ENCODE peak calls at places on chromosomes 7 and 10, in four cellular contexts. One of them, this sample, is unnamed.

GRCh38 chr10:132977076-132977475 is 34.7 kb upstream of the CFAP46 start:
- DNase-seq in GM12891: no peak
- DNase-seq in GM12878: no peak
- DNase-seq in K562: no peak
- DNase-seq in this sample: no peak

GRCh38 chr7:91265693-91266066 is 1.4 kb downstream of the FZD1 start:
- DNase-seq in GM12891: no peak
- DNase-seq in GM12878: no peak
- DNase-seq in K562: no peak
- DNase-seq in this sample: no peak

GRCh38 chr10:108556176-108556575 is 1367.1 kb downstream of the XPNPEP1 start:
- DNase-seq in GM12891: no peak
- DNase-seq in K562: no peak
- DNase-seq in GM12878: no peak
- DNase-seq in this sample: no peak

GRCh38 chr10:113056468-113057021 is 106.5 kb downstream of the TCF7L2 start:
- DNase-seq in K562: no peak
- DNase-seq in GM12878: no peak
- DNase-seq in GM12891: no peak
- DNase-seq in this sample: no peak

GRCh38 chr7:67343566-67343965 is 346.9 kb downstream of the TYW1 start:
- DNase-seq in GM12891: no peak
- DNase-seq in GM12878: no peak
- DNase-seq in K562: peak
- DNase-seq in this sample: no peak

GRCh38 chr10:130847170-130847569 is 464.4 kb downstream of the TCERG1L start:
- DNase-seq in GM12891: no peak
- DNase-seq in K562: no peak
- DNase-seq in GM12878: no peak
- DNase-seq in this sample: no peak

GRCh38 chr7:40990841-40991240 is 712.0 kb downstream of the INHBA start:
- DNase-seq in GM12878: no peak
- DNase-seq in GM12891: no peak
- DNase-seq in K562: no peak
- DNase-seq in this sample: no peak

GRCh38 chr7:127589901-127590300 is 1.7 kb downstream of the ARF5 start:
- DNase-seq in GM12891: no peak
- DNase-seq in GM12878: no peak
- DNase-seq in K562: no peak
- DNase-seq in this sample: no peak

GRCh38 chr10:88222878-88223277 is 359.5 kb downstream of the PTEN start:
- DNase-seq in GM12878: no peak
- DNase-seq in K562: no peak
- DNase-seq in GM12891: no peak
- DNase-seq in this sample: no peak

GRCh38 chr10:436911-437665 is 252.4 kb downstream of the DIP2C start:
- DNase-seq in GM12891: no peak
- DNase-seq in K562: no peak
- DNase-seq in GM12878: no peak
- DNase-seq in this sample: no peak

GRCh38 chr7:37265006-37265405 is 183.7 kb downstream of the ELMO1 start:
- DNase-seq in K562: no peak
- DNase-seq in GM12878: no peak
- DNase-seq in GM12891: no peak
- DNase-seq in this sample: no peak

GRCh38 chr10:102670871-102671434 is 26.7 kb downstream of the TRIM8 start:
- DNase-seq in GM12891: no peak
- DNase-seq in K562: peak
- DNase-seq in GM12878: no peak
- DNase-seq in this sample: no peak

GRCh38 chr10:24136070-24136469 is 72.9 kb upstream of the KIAA1217 start:
- DNase-seq in GM12891: no peak
- DNase-seq in K562: no peak
- DNase-seq in GM12878: no peak
- DNase-seq in this sample: no peak

GRCh38 chr7:45000096-45001032 is at the start of gene CCM2:
- DNase-seq in GM12891: no peak
- DNase-seq in GM12878: no peak
- DNase-seq in K562: no peak
- DNase-seq in this sample: peak

GRCh38 chr10:110852255-110852896 is 19.4 kb upstream of the PDCD4 start:
- DNase-seq in GM12878: no peak
- DNase-seq in K562: no peak
- DNase-seq in GM12891: no peak
- DNase-seq in this sample: no peak

GRCh38 chr7:102169651-102170416 is 116.8 kb upstream of the SH2B2 start:
- DNase-seq in GM12878: no peak
- DNase-seq in GM12891: no peak
- DNase-seq in K562: no peak
- DNase-seq in this sample: no peak

GRCh38 chr10:18687706-18688105 is 28.5 kb downstream of the ARL5B start:
- DNase-seq in GM12891: no peak
- DNase-seq in GM12878: no peak
- DNase-seq in K562: no peak
- DNase-seq in this sample: no peak

GRCh38 chr10:123527122-123527521 is 139.0 kb upstream of the GPR26 start:
- DNase-seq in K562: no peak
- DNase-seq in GM12878: no peak
- DNase-seq in GM12891: no peak
- DNase-seq in this sample: no peak

GRCh38 chr10:114301177-114301576 is 62.1 kb downstream of the VWA2 start:
- DNase-seq in K562: peak
- DNase-seq in GM12878: no peak
- DNase-seq in GM12891: no peak
- DNase-seq in this sample: no peak

GRCh38 chr10:8043569-8044306 is 10.8 kb upstream of the GATA3 start:
- DNase-seq in GM12878: no peak
- DNase-seq in GM12891: no peak
- DNase-seq in K562: no peak
- DNase-seq in this sample: no peak

GRCh38 chr10:89580243-89580642 is 44.8 kb upstream of the SLC16A12 start:
- DNase-seq in K562: no peak
- DNase-seq in GM12891: no peak
- DNase-seq in GM12878: no peak
- DNase-seq in this sample: no peak

GRCh38 chr7:143376396-143376795 is 4.7 kb upstream of the ZYX start:
- DNase-seq in GM12878: no peak
- DNase-seq in K562: no peak
- DNase-seq in GM12891: no peak
- DNase-seq in this sample: no peak

GRCh38 chr7:113710310-113711106 is 208.3 kb downstream of the PPP1R3A start:
- DNase-seq in K562: peak
- DNase-seq in GM12878: peak
- DNase-seq in GM12891: peak
- DNase-seq in this sample: peak

GRCh38 chr7:53094191-53094590 is 58.8 kb downstream of the POM121L12 start:
- DNase-seq in GM12878: no peak
- DNase-seq in K562: no peak
- DNase-seq in GM12891: no peak
- DNase-seq in this sample: no peak

GRCh38 chr7:130732980-130733865 is 784 bp downstream of the KLF14 start:
- DNase-seq in K562: peak
- DNase-seq in GM12891: no peak
- DNase-seq in GM12878: no peak
- DNase-seq in this sample: no peak

GRCh38 chr10:22600516-22600915 is 113.9 kb downstream of the PIP4K2A start:
- DNase-seq in GM12878: no peak
- DNase-seq in GM12891: no peak
- DNase-seq in K562: no peak
- DNase-seq in this sample: no peak

GRCh38 chr10:28730031-28730778 is 52.9 kb downstream of the BAMBI start:
- DNase-seq in GM12878: no peak
- DNase-seq in K562: no peak
- DNase-seq in GM12891: no peak
- DNase-seq in this sample: no peak

GRCh38 chr7:2539031-2540028 is 16.0 kb downstream of the BRAT1 start:
- DNase-seq in K562: no peak
- DNase-seq in GM12891: no peak
- DNase-seq in GM12878: no peak
- DNase-seq in this sample: no peak

GRCh38 chr10:130359711-130360110 is 223.5 kb downstream of the GLRX3 start:
- DNase-seq in K562: no peak
- DNase-seq in GM12891: no peak
- DNase-seq in GM12878: no peak
- DNase-seq in this sample: no peak

GRCh38 chr10:34580643-34581042 is 234.5 kb downstream of the PARD3 start:
- DNase-seq in K562: no peak
- DNase-seq in GM12891: no peak
- DNase-seq in GM12878: no peak
- DNase-seq in this sample: no peak
- TF ChIP-seq POLR2AphosphoS5 in K562: no peak
- TF ChIP-seq POLR2AphosphoS5 in GM12891: no peak
- TF ChIP-seq POLR2AphosphoS5 in GM12878: no peak
- TF ChIP-seq POLR2AphosphoS5 in this sample: no peak

GRCh38 chr10:122164028-122164601 is 107.0 kb upstream of the BTBD16 start:
- DNase-seq in GM12891: no peak
- DNase-seq in GM12878: no peak
- DNase-seq in K562: no peak
- DNase-seq in this sample: no peak

GRCh38 chr10:122163182-122164027 is 107.7 kb upstream of the BTBD16 start:
- DNase-seq in GM12878: no peak
- DNase-seq in GM12891: no peak
- DNase-seq in K562: no peak
- DNase-seq in this sample: no peak

GRCh38 chr10:122165492-122165832 is 105.6 kb upstream of the BTBD16 start:
- DNase-seq in GM12891: no peak
- DNase-seq in GM12878: no peak
- DNase-seq in K562: no peak
- DNase-seq in this sample: no peak

GRCh38 chr10:122165914-122166313 is 105.2 kb upstream of the BTBD16 start:
- DNase-seq in GM12891: no peak
- DNase-seq in K562: no peak
- DNase-seq in GM12878: no peak
- DNase-seq in this sample: no peak

GRCh38 chr10:122164815-122165491 is 106.1 kb upstream of the BTBD16 start:
- DNase-seq in GM12878: no peak
- DNase-seq in GM12891: no peak
- DNase-seq in K562: no peak
- DNase-seq in this sample: no peak
- TF ChIP-seq SPI1 in GM12878: no peak
- TF ChIP-seq SPI1 in GM12891: no peak
- TF ChIP-seq SPI1 in K562: no peak
- TF ChIP-seq SPI1 in this sample: no peak

GRCh38 chr7:7177044-7177517 is 5.3 kb upstream of the C1GALT1 start:
- DNase-seq in K562: no peak
- DNase-seq in GM12891: no peak
- DNase-seq in GM12878: no peak
- DNase-seq in this sample: no peak
- TF ChIP-seq POLR2AphosphoS5 in K562: no peak
- TF ChIP-seq POLR2AphosphoS5 in GM12891: no peak
- TF ChIP-seq POLR2AphosphoS5 in GM12878: no peak
- TF ChIP-seq POLR2AphosphoS5 in this sample: no peak

GRCh38 chr10:11878776-11879175 is 55.6 kb downstream of the PROSER2 start:
- DNase-seq in GM12891: no peak
- DNase-seq in GM12878: no peak
- DNase-seq in K562: no peak
- DNase-seq in this sample: no peak

GRCh38 chr10:11877506-11877905 is 54.4 kb downstream of the PROSER2 start:
- DNase-seq in GM12891: no peak
- DNase-seq in GM12878: no peak
- DNase-seq in K562: no peak
- DNase-seq in this sample: no peak

GRCh38 chr10:11875499-11876281 is 52.5 kb downstream of the PROSER2 start:
- DNase-seq in K562: peak
- DNase-seq in GM12891: no peak
- DNase-seq in GM12878: no peak
- DNase-seq in this sample: no peak

GRCh38 chr10:11875183-11875498 is 52.0 kb downstream of the PROSER2 start:
- DNase-seq in K562: no peak
- DNase-seq in GM12878: no peak
- DNase-seq in GM12891: no peak
- DNase-seq in this sample: no peak

DNA sequence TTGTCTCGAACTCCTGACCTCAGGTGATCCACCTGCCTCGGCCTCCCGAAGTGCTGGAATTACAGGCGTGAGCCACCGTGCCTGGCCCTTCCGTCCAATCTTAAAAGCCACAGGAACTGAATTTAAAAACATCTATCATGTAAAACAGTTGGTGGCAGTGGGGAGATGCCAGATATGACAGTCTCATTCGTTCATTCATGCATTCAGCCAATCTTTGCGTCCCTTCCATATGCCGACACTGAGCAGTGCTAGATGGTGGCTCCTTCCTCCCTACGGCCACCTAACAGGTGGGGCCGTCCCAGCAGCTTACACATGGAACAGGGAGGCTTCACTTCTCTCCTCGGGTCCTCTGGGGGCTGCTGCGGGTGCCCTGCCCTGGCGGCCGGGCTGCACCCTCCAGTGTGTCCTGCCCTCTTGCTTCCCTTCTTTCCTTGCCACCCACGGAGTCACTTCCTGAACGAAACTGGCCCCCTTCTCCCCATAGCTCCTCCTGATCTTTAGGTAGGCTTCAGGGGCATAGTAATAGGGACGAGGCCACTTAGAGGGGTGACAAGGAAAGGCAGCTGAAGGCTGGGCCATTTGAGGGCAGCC is 53.7 kb downstream of the PROSER2 start:
- DNase-seq in GM12891: no peak
- DNase-seq in GM12878: no peak
- DNase-seq in K562: no peak
- DNase-seq in this sample: no peak
- TF ChIP-seq SPI1 in GM12891: no peak
- TF ChIP-seq SPI1 in GM12878: no peak
- TF ChIP-seq SPI1 in K562: no peak
- TF ChIP-seq SPI1 in this sample: no peak

DNA sequence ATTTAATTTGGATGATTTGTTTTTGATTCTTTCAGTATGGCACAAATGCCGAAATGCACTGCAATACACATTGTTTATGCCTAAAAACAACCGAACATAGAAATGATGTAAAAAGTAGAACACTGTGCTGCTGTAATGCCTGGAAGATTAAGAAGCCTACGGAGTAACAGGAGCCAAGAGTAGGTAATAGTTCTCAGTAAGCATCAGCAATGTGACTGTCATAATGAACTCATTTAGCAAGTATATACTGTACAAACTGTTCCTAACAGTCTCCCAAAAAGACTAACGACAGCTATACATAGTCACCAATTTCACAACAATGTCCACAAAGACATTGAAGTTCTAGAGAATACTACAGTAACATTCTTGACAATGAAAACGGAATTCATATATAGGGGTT is 19.0 kb upstream of the LAMB4 start:
- DNase-seq in GM12878: no peak
- DNase-seq in K562: no peak
- DNase-seq in GM12891: no peak
- DNase-seq in this sample: no peak
- TF ChIP-seq POLR2AphosphoS5 in GM12878: no peak
- TF ChIP-seq POLR2AphosphoS5 in K562: no peak
- TF ChIP-seq POLR2AphosphoS5 in GM12891: no peak
- TF ChIP-seq POLR2AphosphoS5 in this sample: no peak

GRCh38 chr7:84196007-84196551 is 1.5 kb upstream of the SEMA3A start:
- DNase-seq in K562: no peak
- DNase-seq in GM12891: no peak
- DNase-seq in GM12878: no peak
- DNase-seq in this sample: no peak
- TF ChIP-seq SPI1 in K562: no peak
- TF ChIP-seq SPI1 in GM12891: no peak
- TF ChIP-seq SPI1 in GM12878: no peak
- TF ChIP-seq SPI1 in this sample: no peak